ENCODE peak calls at places on chromosome 3, in four cellular contexts. H is naive thymus-derived CD4-positive, alpha-beta T cell; K is OCI-LY7; N is heart left ventricle. D is an unnamed sample.

GRCh38 chr3:85912981-85913380 is 954.2 kb downstream of the CADM2 start:
- DNase-seq in N (no peak), H (no peak), K (no peak), D (no peak)

GRCh38 chr3:50010959-50011358 is 71.0 kb downstream of the RBM6 start:
- DNase-seq in H (no peak), N (no peak), K (no peak), D (no peak)

GRCh38 chr3:171585029-171585428 is 124.8 kb upstream of the TNIK start:
- DNase-seq in N (no peak), K (no peak), H (no peak), D (no peak)

GRCh38 chr3:9500108-9501050 is 53.2 kb downstream of the LHFPL4 start:
- DNase-seq in H (peak; percentile 59), N (peak; percentile 55), K (peak; percentile 57), D (no peak)

GRCh38 chr3:165196577-165197561 is 685 bp upstream of the SLITRK3 start:
- DNase-seq in N (no peak), K (no peak), H (no peak), D (no peak)

GRCh38 chr3:160265088-160265487 is 39.9 kb downstream of the C3orf80 start:
- DNase-seq in H (no peak), K (no peak), N (no peak), D (no peak)

GRCh38 chr3:89059201-89059600 is 48.2 kb upstream of the EPHA3 start:
- DNase-seq in K (no peak), H (no peak), N (peak; percentile 22), D (no peak)

GRCh38 chr3:36434682-36435426 is 54.5 kb downstream of the STAC start:
- DNase-seq in K (no peak), H (no peak), N (no peak), D (no peak)

GRCh38 chr3:128547368-128547987 is 54.5 kb upstream of the GATA2 start:
- DNase-seq in K (no peak), H (no peak), N (no peak), D (no peak)

GRCh38 chr3:23421811-23422510 is 218.8 kb downstream of the UBE2E2 start:
- DNase-seq in N (no peak), K (no peak), H (no peak), D (no peak)

GRCh38 chr3:14324224-14324944 is 78.0 kb upstream of the SLC6A6 start:
- DNase-seq in H (no peak), K (no peak), N (no peak), D (no peak)

GRCh38 chr3:24365168-24365567 is 129.5 kb downstream of the THRB start:
- DNase-seq in K (no peak), H (no peak), N (peak; percentile 49), D (peak; percentile 47)

GRCh38 chr3:74613060-74613459 is 1.4 kb downstream of the CNTN3 start:
- DNase-seq in H (no peak), N (no peak), K (no peak), D (no peak)

GRCh38 chr3:17431004-17431403 is 311.4 kb downstream of the TBC1D5 start:
- DNase-seq in K (peak; percentile 29), H (no peak), N (no peak), D (no peak)

GRCh38 chr3:55013145-55013544 is 85.3 kb upstream of the LRTM1 start:
- DNase-seq in K (no peak), H (no peak), N (no peak), D (no peak)

GRCh38 chr3:136992091-136992490 is 34.3 kb downstream of the IL20RB start:
- DNase-seq in N (no peak), H (no peak), K (no peak), D (no peak)
- H3K27ac ChIP-seq in N (no peak overlapping the region), H (no peak overlapping the region), K (no peak overlapping the region), D (no peak overlapping the region)

GRCh38 chr3:134359121-134360010 is 14.9 kb downstream of the AMOTL2 start:
- DNase-seq in N (peak; percentile 63), H (no peak), K (no peak), D (no peak)

GRCh38 chr3:134361162-134361831 is 12.9 kb downstream of the AMOTL2 start:
- DNase-seq in N (peak; percentile 66), K (no peak), H (no peak), D (no peak)

GRCh38 chr3:134357914-134358811 is 16.1 kb downstream of the AMOTL2 start:
- DNase-seq in N (no peak), K (peak; percentile 19), H (no peak), D (peak; percentile 43)

GRCh38 chr3:134362221-134362620 is 12.0 kb downstream of the AMOTL2 start:
- DNase-seq in H (no peak), K (no peak), N (no peak), D (no peak)

GRCh38 chr3:134360046-134360445 is 14.2 kb downstream of the AMOTL2 start:
- DNase-seq in N (no peak), K (no peak), H (no peak), D (no peak)
- H3K4me3 ChIP-seq in N (no peak overlapping the region), K (no peak overlapping the region), H (no peak overlapping the region), D (no peak overlapping the region)

DNA sequence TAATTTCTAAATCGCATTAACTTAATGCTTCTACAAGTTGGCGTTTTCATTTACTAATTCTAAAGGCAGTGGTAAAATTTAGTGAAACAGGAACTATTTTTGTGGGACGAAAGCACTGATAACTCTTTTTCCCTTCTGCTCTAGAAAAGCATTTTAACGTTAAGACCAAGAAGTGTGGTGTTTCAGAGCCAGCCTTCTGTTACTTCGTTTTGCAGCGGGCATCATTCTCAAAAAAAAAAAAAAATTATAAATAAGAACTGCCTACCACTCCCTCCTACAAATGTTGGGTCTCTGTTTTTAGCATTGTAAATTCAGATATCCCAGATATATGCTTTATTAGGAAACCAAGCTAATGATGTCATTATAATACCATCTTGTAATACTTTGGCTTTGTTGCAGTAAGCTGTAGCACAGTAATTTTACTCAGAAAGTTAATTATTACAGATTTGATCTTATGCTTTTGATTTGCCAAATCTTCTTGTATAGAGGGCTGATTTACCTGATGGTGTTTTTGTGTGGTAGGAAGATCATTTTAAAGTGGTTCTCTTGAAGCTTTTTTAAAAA is 1.6 kb downstream of the ATP11B start:
- DNase-seq in H (no peak), N (no peak), K (no peak), D (no peak)
- H3K27ac ChIP-seq in H (peak overlapping the region; percentile 97), N (peak overlapping the region; percentile 92), K (peak overlapping the region; percentile 72), D (peak overlapping the region; percentile 88)

GRCh38 chr3:52372822-52373504 is 56.8 kb downstream of the DNAH1 start:
- DNase-seq in N (peak; percentile 49), K (peak; percentile 84), H (peak; percentile 34), D (no peak)
- H3K4me3 ChIP-seq in N (no peak overlapping the region), K (peak overlapping the region; percentile 49), H (no peak overlapping the region), D (no peak overlapping the region)

DNA sequence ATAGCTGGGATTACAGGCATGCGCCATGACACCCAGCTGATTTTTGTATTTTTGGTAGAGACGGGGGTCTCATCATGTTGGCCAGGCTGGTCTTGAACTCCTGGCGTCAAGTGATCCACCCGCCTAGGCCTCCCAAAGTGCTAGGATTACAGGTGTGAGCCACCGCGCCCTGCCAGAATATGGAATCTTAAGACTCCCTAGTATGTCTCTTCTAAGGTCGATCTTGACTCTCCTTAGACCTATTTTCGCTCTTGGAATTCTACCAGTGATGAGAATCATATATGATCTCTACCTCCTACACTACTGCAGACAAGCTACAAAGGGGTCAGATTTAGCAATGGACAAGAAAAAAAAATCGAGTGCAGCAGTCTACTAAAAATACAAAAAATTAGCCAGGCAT is 19.3 kb upstream of the EOGT start:
- DNase-seq in K (no peak), H (no peak), N (no peak), D (no peak)
- H3K27ac ChIP-seq in K (no peak overlapping the region), H (no peak overlapping the region), N (no peak overlapping the region), D (no peak overlapping the region)

GRCh38 chr3:195803309-195803908 is 8.3 kb downstream of the MUC4 start:
- DNase-seq in H (no peak), K (no peak), N (no peak), D (no peak)
- H3K4me3 ChIP-seq in H (no peak overlapping the region), K (no peak overlapping the region), N (no peak overlapping the region), D (no peak overlapping the region)

DNA sequence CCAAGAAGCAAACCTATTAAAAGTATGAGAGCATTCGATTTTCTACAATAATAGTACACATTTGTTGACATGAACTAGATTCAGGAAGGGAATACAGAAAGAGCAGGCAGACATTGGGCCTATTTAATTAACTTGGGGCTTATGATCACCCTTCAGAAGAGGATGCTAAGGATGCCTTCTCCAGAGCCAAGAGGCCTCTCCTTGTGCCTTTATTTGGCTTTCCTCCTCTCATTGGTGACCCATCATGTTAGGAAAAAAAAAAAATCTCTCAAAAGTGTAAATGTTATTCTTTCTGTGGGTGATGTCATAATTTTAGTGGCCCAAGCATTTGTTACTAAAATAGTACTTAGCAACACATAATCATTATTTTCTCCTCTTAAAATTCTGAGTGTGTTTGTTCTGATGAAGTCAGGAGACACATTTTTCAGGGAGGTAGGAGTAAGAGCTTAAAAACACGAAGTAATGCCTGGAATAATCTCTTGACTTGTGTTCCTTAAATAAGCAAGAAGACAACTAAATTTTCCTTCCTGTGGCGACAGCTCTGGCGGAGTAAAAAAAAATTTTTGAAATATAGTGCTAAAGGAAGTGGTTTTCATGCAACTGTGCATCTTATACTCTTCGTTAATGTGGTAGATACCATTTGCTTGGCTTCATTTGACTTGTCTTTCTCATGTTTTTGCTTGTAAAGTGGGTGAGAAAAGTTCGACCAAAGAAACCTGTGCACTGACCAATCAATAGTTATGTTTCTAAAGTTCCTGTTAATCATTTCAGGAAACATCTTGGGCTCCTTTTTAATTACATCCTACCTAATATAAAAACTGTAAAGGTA is 11.3 kb upstream of the MBNL1 start:
- DNase-seq in N (no peak), K (peak; percentile 77), H (peak; percentile 58), D (no peak)
- H3K27ac ChIP-seq in N (no peak overlapping the region), K (peak overlapping the region; percentile 74), H (peak overlapping the region; percentile 83), D (no peak overlapping the region)

GRCh38 chr3:125313060-125313635 is 62.0 kb downstream of the ZNF148 start:
- DNase-seq in N (no peak), K (no peak), H (no peak), D (no peak)

GRCh38 chr3:125306620-125307019 is 68.5 kb downstream of the ZNF148 start:
- DNase-seq in N (no peak), H (no peak), K (no peak), D (no peak)

GRCh38 chr3:125310623-125311076 is 64.5 kb downstream of the ZNF148 start:
- DNase-seq in H (peak; percentile 24), K (no peak), N (no peak), D (peak; percentile 66)
- H3K4me3 ChIP-seq in H (peak overlapping the region; percentile 52), K (peak overlapping the region; percentile 14), N (no peak overlapping the region), D (peak overlapping the region; percentile 40)

GRCh38 chr3:136818191-136818850 is 605 bp upstream of the SLC35G2 start:
- DNase-seq in H (peak; percentile 4), N (peak; percentile 51), K (peak; percentile 46), D (no peak)
- H3K27ac ChIP-seq in H (no peak overlapping the region), N (peak overlapping the region; percentile 83), K (no peak overlapping the region), D (peak overlapping the region; percentile 71)

D was measured in right lobe of liver.